ENCODE peak calls at places on chromosomes 1 and 21, in five cellular contexts. A, E, X, G and P are unnamed samples.
A peak's percentile ranks its signal among the peaks of the same experiment; 100 is the strongest.

GRCh38 chr1:218164930-218165686 is 120.0 kb upstream of the RRP15 start:
- DNase-seq in A (no peak), E (peak; percentile 26), X (no peak), G (no peak), P (no peak)

GRCh38 chr21:44640761-44641160 is 3.6 kb downstream of the KRTAP10-10 start:
- DNase-seq in A (no peak), E (no peak), X (no peak), G (no peak), P (no peak)

GRCh38 chr1:1165485-1165884 is 8.2 kb upstream of the TTLL10 start:
- DNase-seq in A (no peak), E (no peak), X (no peak), G (no peak), P (no peak)

GRCh38 chr21:24826822-24827221 is 780.5 kb downstream of the MRPL39 start:
- DNase-seq in A (no peak), E (no peak), X (no peak), G (no peak), P (no peak)

GRCh38 chr1:177847843-177848242 is 122.0 kb downstream of the SEC16B start:
- DNase-seq in A (no peak), E (peak; percentile 64), X (no peak), G (no peak), P (no peak)

GRCh38 chr21:24590261-24590660 is 1017.0 kb downstream of the MRPL39 start:
- DNase-seq in A (no peak), E (no peak), X (no peak), G (no peak), P (no peak)

GRCh38 chr1:224609333-224609732 is 6.8 kb upstream of the CNIH3 start:
- DNase-seq in A (no peak), E (no peak), X (no peak), G (no peak), P (no peak)

GRCh38 chr1:82318921-82319320 is 518.2 kb downstream of the ADGRL2 start:
- DNase-seq in A (no peak), E (no peak), X (no peak), G (no peak), P (no peak)

GRCh38 chr1:161182214-161182613 is 4.9 kb upstream of the B4GALT3 start:
- DNase-seq in A (peak; percentile 74), E (peak; percentile 48), X (no peak), G (no peak), P (no peak)

GRCh38 chr1:204041232-204041767 is 31.6 kb upstream of the SOX13 start:
- DNase-seq in A (no peak), E (no peak), X (no peak), G (no peak), P (no peak)

GRCh38 chr21:43727571-43728466 is 8.9 kb downstream of the PDXK start:
- DNase-seq in A (no peak), E (no peak), X (no peak), G (peak; percentile 24), P (no peak)

GRCh38 chr1:214445846-214446614 is 105.4 kb downstream of the PTPN14 start:
- DNase-seq in A (no peak), E (peak; percentile 43), X (peak; percentile 83), G (peak; percentile 73), P (no peak)

GRCh38 chr1:74811421-74812179 is 78.6 kb downstream of the TYW3 start:
- DNase-seq in A (no peak), E (no peak), X (no peak), G (peak; percentile 84), P (no peak)

GRCh38 chr1:169483500-169483966 is 2.2 kb downstream of the SLC19A2 start:
- DNase-seq in A (no peak), E (peak; percentile 55), X (no peak), G (no peak), P (no peak)

GRCh38 chr1:153658400-153659174 is at the start of gene SNAPIN:
- DNase-seq in A (peak; percentile 93), E (peak; percentile 89), X (peak; percentile 69), G (peak; percentile 83), P (peak; percentile 93)

GRCh38 chr1:182484531-182485257 is 34.7 kb downstream of the RGSL1 start:
- DNase-seq in A (no peak), E (no peak), X (peak; percentile 16), G (no peak), P (peak; percentile 84)

GRCh38 chr1:155529929-155530328 is 32.7 kb downstream of the ASH1L start:
- DNase-seq in A (no peak), E (no peak), X (no peak), G (no peak), P (no peak)

GRCh38 chr1:88685239-88685604 is 1.1 kb downstream of the PKN2 start:
- DNase-seq in A (no peak), E (peak; percentile 8), X (no peak), G (no peak), P (no peak)

GRCh38 chr1:44842763-44843655 is at the start of gene PTCH2:
- DNase-seq in A (no peak), E (peak; percentile 92), X (no peak), G (peak; percentile 35), P (peak; percentile 87)

GRCh38 chr1:12657060-12657866 is 13.4 kb downstream of the AADACL4 start:
- DNase-seq in A (no peak), E (no peak), X (no peak), G (no peak), P (no peak)

GRCh38 chr1:242237051-242237450 is 238.2 kb upstream of the MAP1LC3C start:
- DNase-seq in A (no peak), E (no peak), X (no peak), G (no peak), P (no peak)

GRCh38 chr21:42421018-42421793 is 17.5 kb downstream of the UBASH3A start:
- DNase-seq in A (peak; percentile 47), E (no peak), X (no peak), G (no peak), P (peak; percentile 85)

GRCh38 chr21:15742052-15742451 is 12.3 kb downstream of the USP25 start:
- DNase-seq in A (no peak), E (no peak), X (no peak), G (no peak), P (no peak)

GRCh38 chr1:150072959-150073358 is 5.4 kb downstream of the VPS45 start:
- DNase-seq in A (no peak), E (peak; percentile 17), X (peak; percentile 12), G (no peak), P (no peak)